ENCODE peak calls at places on chromosome 3, in four cellular contexts. Z is lower leg skin, X is WTC11, C is GM12865. U is an unnamed sample.

GRCh38 chr3:39413691-39414420 is 7.3 kb downstream of the RPSA start:
- DNase-seq in X (no peak), C (peak; percentile 32), Z (no peak), U (no peak)

GRCh38 chr3:71103430-71103881 is 480.1 kb downstream of the FOXP1 start:
- DNase-seq in X (no peak), Z (peak; percentile 40), C (no peak), U (no peak)

GRCh38 chr3:56921573-56922571 is 120.1 kb upstream of the ARHGEF3 start:
- DNase-seq in X (no peak), Z (no peak), C (peak; percentile 48), U (no peak)

GRCh38 chr3:53243165-53243564 is 12.7 kb downstream of the TKT start:
- DNase-seq in X (peak; percentile 39), Z (no peak), C (no peak), U (peak; percentile 71)

GRCh38 chr3:134251731-134252391 is 1.2 kb upstream of the RYK start:
- DNase-seq in C (no peak), X (peak; percentile 34), Z (no peak), U (peak; percentile 22)

GRCh38 chr3:133851266-133851906 is 44.3 kb downstream of the RAB6B start:
- DNase-seq in X (no peak), C (peak; percentile 61), Z (no peak), U (no peak)

GRCh38 chr3:4644954-4645353 is 151.8 kb downstream of the ITPR1 start:
- DNase-seq in X (no peak), Z (no peak), C (no peak), U (no peak)

GRCh38 chr3:161548301-161548700 is 51.7 kb downstream of the OTOL1 start:
- DNase-seq in Z (no peak), C (peak; percentile 19), X (no peak), U (no peak)

GRCh38 chr3:77256584-77257488 is 216.9 kb downstream of the ROBO2 start:
- DNase-seq in Z (no peak), C (no peak), X (no peak), U (no peak)

GRCh38 chr3:164683516-164683915 is 394.8 kb downstream of the SI start:
- DNase-seq in C (no peak), Z (no peak), X (no peak), U (no peak)

GRCh38 chr3:36380171-36381031 is at the start of gene STAC:
- DNase-seq in X (peak; percentile 63), Z (no peak), C (no peak), U (peak; percentile 73)

GRCh38 chr3:111277226-111277625 is 205.6 kb downstream of the NECTIN3 start:
- DNase-seq in X (no peak), Z (no peak), C (no peak), U (no peak)

GRCh38 chr3:62020706-62021105 is 352.6 kb downstream of the FEZF2 start:
- DNase-seq in X (no peak), C (no peak), Z (no peak), U (no peak)

GRCh38 chr3:184377374-184377773 is 633 bp downstream of the THPO start:
- DNase-seq in C (no peak), X (no peak), Z (no peak), U (no peak)

GRCh38 chr3:46895204-46895660 is 17.7 kb downstream of the PTH1R start:
- DNase-seq in C (peak; percentile 72), Z (peak; percentile 46), X (peak; percentile 63), U (peak; percentile 75)

GRCh38 chr3:11200679-11200952 is 46.3 kb downstream of the HRH1 start:
- DNase-seq in C (no peak), X (no peak), Z (no peak), U (no peak)

GRCh38 chr3:142595581-142595950 is 627 bp upstream of the PLS1 start:
- DNase-seq in Z (no peak), C (peak; percentile 9), X (no peak), U (no peak)

GRCh38 chr3:27606537-27606936 is 115.6 kb downstream of the EOMES start:
- DNase-seq in C (no peak), X (no peak), Z (no peak), U (no peak)

GRCh38 chr3:107928084-107928445 is 162.8 kb downstream of the CD47 start:
- DNase-seq in X (no peak), Z (no peak), C (no peak), U (no peak)

GRCh38 chr3:171548918-171549317 is 88.7 kb upstream of the TNIK start:
- DNase-seq in C (no peak), X (no peak), Z (no peak), U (no peak)

GRCh38 chr3:141796436-141797166 is 33.4 kb downstream of the GRK7 start:
- DNase-seq in X (no peak), C (peak; percentile 84), Z (peak; percentile 34), U (no peak)

GRCh38 chr3:179322481-179323196 is at the start of gene ZNF639:
- DNase-seq in C (peak; percentile 94), Z (peak; percentile 67), X (peak; percentile 84), U (peak; percentile 92)

GRCh38 chr3:116444099-116444700 is 1.1 kb downstream of the LSAMP start:
- DNase-seq in X (no peak), C (no peak), Z (no peak), U (no peak)

GRCh38 chr3:55160241-55160877 is 232.5 kb upstream of the LRTM1 start:
- DNase-seq in Z (no peak), C (peak; percentile 81), X (no peak), U (no peak)

GRCh38 chr3:50604110-50604621 is 7.4 kb downstream of the CISH start:
- DNase-seq in X (no peak), C (no peak), Z (no peak), U (no peak)

GRCh38 chr3:98602078-98602678 is 8.8 kb upstream of the CPOX start:
- DNase-seq in Z (no peak), C (peak; percentile 81), X (no peak), U (no peak)

GRCh38 chr3:78977073-78977472 is 790.7 kb downstream of the ROBO1 start:
- DNase-seq in Z (no peak), X (no peak), C (no peak), U (no peak)

GRCh38 chr3:109548192-109548938 is 211.0 kb upstream of the DPPA4 start:
- DNase-seq in X (no peak), C (no peak), Z (no peak), U (no peak)

GRCh38 chr3:109559389-109559788 is 222.0 kb upstream of the DPPA4 start:
- DNase-seq in Z (no peak), C (no peak), X (no peak), U (no peak)

GRCh38 chr3:109553573-109554371 is 216.4 kb upstream of the DPPA4 start:
- DNase-seq in X (no peak), Z (no peak), C (no peak), U (no peak)
- TF ChIP-seq CTCF in X (no peak), Z (no peak), C (no peak), U (no peak)

GRCh38 chr3:170078620-170079281 is 41.0 kb downstream of the GPR160 start:
- DNase-seq in C (no peak), Z (no peak), X (peak; percentile 23), U (no peak)
- TF ChIP-seq CTCF in C (no peak), Z (no peak), X (no peak), U (no peak)

GRCh38 chr3:43071313-43071893 is 34.5 kb downstream of the POMGNT2 start:
- DNase-seq in X (peak; percentile 43), Z (no peak), C (no peak), U (no peak)
- TF ChIP-seq CTCF in X (peak; percentile 87), Z (no peak), C (peak; percentile 41), U (peak; percentile 69)

GRCh38 chr3:14461006-14461747 is 58.8 kb downstream of the SLC6A6 start:
- DNase-seq in Z (no peak), C (no peak), X (no peak), U (no peak)
- TF ChIP-seq CTCF in Z (no peak), C (no peak), X (no peak), U (no peak)

DNA sequence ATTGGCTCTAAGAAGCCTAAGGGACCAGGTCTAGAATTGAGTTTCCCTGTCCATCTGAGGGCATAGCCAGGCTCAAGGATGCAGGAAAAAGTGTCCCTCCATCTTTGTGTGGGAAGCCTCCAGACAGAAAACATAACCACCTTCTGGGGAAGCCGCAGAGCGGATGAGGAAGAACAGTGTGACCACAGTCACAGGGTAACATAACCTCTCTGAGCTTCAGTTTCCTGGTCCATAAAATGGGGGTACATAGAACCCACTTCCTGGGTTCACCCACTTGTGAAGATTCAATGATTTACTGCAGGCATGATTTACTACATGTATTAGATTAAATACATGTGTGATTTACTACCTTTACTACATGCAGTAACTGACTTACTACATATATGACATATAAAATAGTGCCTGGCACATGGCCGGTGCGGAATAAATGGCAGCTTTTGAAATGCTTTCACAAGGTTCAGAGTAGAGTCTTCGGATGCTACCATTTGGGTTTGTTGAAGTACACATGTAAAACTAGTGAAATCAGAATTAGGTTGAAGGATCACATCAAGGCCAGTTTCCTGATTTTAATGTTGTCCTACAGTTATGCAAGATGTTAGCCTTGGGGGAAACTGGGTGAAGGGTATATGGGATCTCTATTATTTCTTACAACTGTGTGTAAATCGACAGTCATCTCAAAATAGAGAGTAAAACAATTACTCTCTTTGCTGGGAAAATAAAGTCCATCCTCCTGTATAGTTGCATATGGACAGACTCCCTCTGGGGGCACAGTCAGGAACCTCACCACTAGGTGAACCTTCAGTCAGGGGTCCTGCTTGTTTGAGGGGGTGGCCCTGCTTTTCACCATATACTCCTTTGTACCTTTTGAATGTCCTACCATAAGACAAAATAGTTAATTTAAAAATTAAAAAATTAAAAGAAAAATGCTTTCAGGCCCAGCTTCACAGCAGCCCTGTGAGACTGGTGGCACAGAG is 86.0 kb downstream of the SEMA5B start:
- DNase-seq in X (no peak), C (no peak), Z (no peak), U (no peak)
- TF ChIP-seq CTCF in X (peak; percentile 13), C (no peak), Z (no peak), U (peak; percentile 48)

GRCh38 chr3:44926172-44926571 is 49.8 kb downstream of the ZDHHC3 start:
- DNase-seq in C (no peak), X (no peak), Z (no peak), U (no peak)
- TF ChIP-seq CTCF in C (no peak), X (no peak), Z (no peak), U (no peak)

U was measured in glutamatergic neuron.